ENCODE peak calls at places on chromosomes 3 and 15, in eight cellular contexts. L is heart left ventricle, Q is mucosa of descending colon, Y is HL-60, F is spleen, X is fibroblast of mammary gland, E is choroid plexus epithelial cell, B is fibroblast of lung. V is an unnamed sample.

GRCh38 chr3:161700998-161701397 is 204.4 kb downstream of the OTOL1 start:
- DNase-seq in L (no peak), Q (no peak), Y (no peak), F (no peak), X (peak), E (no peak), B (no peak), V (peak)

GRCh38 chr3:39907981-39908380 is 98.6 kb downstream of the MYRIP start:
- DNase-seq in L (no peak), Q (peak), Y (no peak), F (peak), X (peak), E (no peak), B (peak), V (no peak)

GRCh38 chr3:123447749-123448502 is 964 bp downstream of the ADCY5 start:
- DNase-seq in L (peak), Q (peak), Y (no peak), F (no peak), X (no peak), E (no peak), B (no peak), V (no peak)

GRCh38 chr15:25849431-25849921 is 13.7 kb downstream of the ATP10A start:
- DNase-seq in L (no peak), Q (no peak), Y (no peak), F (no peak), X (peak), E (peak), B (peak), V (peak)

GRCh38 chr3:155609586-155609985 is 135.3 kb downstream of the PLCH1 start:
- DNase-seq in L (no peak), Q (no peak), Y (no peak), F (no peak), X (no peak), E (no peak), B (no peak), V (no peak)

GRCh38 chr3:46923559-46924350 is 46.2 kb downstream of the PTH1R start:
- DNase-seq in L (no peak), Q (peak), Y (no peak), F (peak), X (peak), E (peak), B (peak), V (peak)

GRCh38 chr15:94070341-94071275 is 160.8 kb upstream of the MCTP2 start:
- DNase-seq in L (peak), Q (peak), Y (peak), F (no peak), X (no peak), E (no peak), B (peak), V (peak)

GRCh38 chr3:126888186-126888760 is 94.6 kb upstream of the PLXNA1 start:
- DNase-seq in L (no peak), Q (no peak), Y (no peak), F (no peak), X (no peak), E (no peak), B (no peak), V (no peak)

GRCh38 chr3:167740961-167741587 is 5.6 kb downstream of the SERPINI1 start:
- DNase-seq in L (no peak), Q (no peak), Y (no peak), F (no peak), X (peak), E (peak), B (peak), V (peak)

GRCh38 chr15:85879334-85880163 is 84.8 kb upstream of the KLHL25 start:
- DNase-seq in L (no peak), Q (no peak), Y (no peak), F (no peak), X (no peak), E (peak), B (no peak), V (no peak)

GRCh38 chr3:128882709-128883108 is 3.3 kb downstream of the ACAD9 start:
- DNase-seq in L (no peak), Q (no peak), Y (no peak), F (peak), X (no peak), E (no peak), B (no peak), V (no peak)

GRCh38 chr3:33054100-33055097 is 42.5 kb downstream of the GLB1 start:
- DNase-seq in L (no peak), Q (no peak), Y (no peak), F (no peak), X (no peak), E (no peak), B (no peak), V (no peak)

GRCh38 chr3:53495091-53495517 is 693 bp downstream of the CACNA1D start:
- DNase-seq in L (no peak), Q (peak), Y (no peak), F (no peak), X (no peak), E (no peak), B (no peak), V (no peak)

GRCh38 chr3:194306109-194306686 is 44.9 kb downstream of the CPN2 start:
- DNase-seq in L (peak), Q (no peak), Y (peak), F (peak), X (no peak), E (no peak), B (no peak), V (no peak)

GRCh38 chr15:99303881-99304280 is 52.6 kb downstream of the LRRC28 start:
- DNase-seq in L (no peak), Q (no peak), Y (no peak), F (no peak), X (no peak), E (no peak), B (peak), V (no peak)

GRCh38 chr15:99310745-99311144 is 59.5 kb downstream of the LRRC28 start:
- DNase-seq in L (no peak), Q (no peak), Y (no peak), F (no peak), X (no peak), E (no peak), B (no peak), V (peak)

GRCh38 chr15:99307735-99308134 is 56.5 kb downstream of the LRRC28 start:
- DNase-seq in L (no peak), Q (no peak), Y (no peak), F (no peak), X (no peak), E (no peak), B (peak), V (peak)

GRCh38 chr15:99305761-99306505 is 54.7 kb downstream of the LRRC28 start:
- DNase-seq in L (peak), Q (no peak), Y (no peak), F (no peak), X (peak), E (peak), B (peak), V (peak)

DNA sequence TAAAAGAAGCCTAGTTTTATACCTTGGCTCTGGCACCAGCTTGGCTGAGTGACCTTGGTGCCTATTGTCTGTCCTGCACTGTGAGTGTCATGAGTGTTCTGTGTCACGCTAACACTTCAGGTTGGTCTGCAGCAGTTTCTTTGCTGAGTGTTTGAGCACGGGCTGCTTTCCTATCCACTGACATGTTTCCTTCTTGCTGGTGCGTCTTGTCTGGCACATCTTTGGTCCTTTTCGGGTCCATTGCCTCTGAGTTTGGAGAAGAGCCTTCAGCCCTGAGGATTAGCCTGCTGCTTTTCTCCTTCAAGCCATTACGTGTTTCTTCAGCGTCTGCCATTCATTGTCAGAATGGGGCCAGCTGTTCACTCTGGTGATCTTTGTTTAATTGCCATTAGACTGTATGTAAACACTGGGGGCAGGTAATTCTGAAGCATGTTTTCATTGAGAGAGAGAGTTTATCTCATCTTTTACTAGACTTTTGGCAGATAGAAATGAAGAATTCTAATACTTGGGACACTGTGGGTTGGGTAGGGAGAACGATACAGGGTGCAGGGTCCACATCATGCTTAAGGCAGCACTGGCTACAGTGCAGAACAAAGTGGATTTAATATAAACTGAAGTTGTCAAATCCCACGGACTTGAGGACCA is 55.5 kb downstream of the LRRC28 start:
- DNase-seq in L (peak), Q (no peak), Y (no peak), F (no peak), X (no peak), E (no peak), B (peak), V (peak)
- H3K4me3 ChIP-seq in L (peak), Q (no peak), Y (no peak), F (no peak), X (no peak), E (no peak), B (no peak), V (no peak)

DNA sequence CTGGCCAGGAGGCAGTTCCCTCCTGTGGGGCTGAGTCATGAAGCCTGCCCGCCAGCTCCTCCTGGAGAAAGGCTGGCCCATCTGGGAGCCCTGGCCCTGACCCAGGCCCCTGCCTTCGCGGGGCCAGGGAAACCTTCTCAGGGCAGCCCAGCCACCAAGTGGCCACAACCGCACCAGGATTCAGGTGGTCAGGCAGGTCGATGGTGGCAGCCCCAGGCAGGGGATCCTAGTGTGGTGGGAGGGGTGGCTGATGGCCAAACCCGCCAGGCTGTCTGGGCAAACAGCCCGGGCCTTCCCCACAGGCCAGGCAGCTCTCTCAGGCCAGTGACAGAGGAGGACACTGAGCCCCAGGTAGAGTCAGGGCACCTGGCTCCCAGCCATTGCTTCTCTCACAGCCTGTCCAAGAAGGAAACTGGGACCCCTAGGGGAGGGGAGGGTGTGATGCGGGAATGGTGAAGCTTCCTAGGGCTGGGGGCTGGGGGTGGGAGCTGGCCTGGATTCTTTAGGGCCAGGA is 1.2 kb downstream of the TWF2 start:
- DNase-seq in L (peak), Q (peak), Y (no peak), F (peak), X (peak), E (peak), B (peak), V (peak)
- H3K4me3 ChIP-seq in L (peak), Q (no peak), Y (peak), F (no peak), X (peak), E (peak), B (peak), V (peak)

DNA sequence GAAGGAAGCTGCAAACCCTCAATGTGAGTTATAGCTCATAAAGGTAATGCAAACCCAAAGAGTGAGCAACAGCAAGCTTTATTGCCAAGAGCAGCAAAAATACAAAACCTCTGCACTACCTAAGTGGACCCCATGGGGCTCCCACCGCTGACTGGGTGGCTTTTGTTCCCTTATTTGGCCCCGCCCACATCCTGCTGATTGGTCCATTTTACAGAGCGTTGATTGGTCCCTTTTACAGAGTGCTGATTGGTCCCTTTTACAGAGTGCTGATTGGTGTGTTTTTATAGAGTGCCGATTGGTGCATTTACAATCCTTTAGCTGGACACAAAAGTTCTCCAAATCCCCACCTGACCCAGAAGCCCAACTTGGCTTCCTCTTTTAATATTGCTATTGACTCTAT is 154.5 kb upstream of the NSMCE3 start:
- DNase-seq in L (no peak), Q (no peak), Y (no peak), F (no peak), X (no peak), E (no peak), B (no peak), V (no peak)
- H3K4me3 ChIP-seq in L (no peak), Q (no peak), Y (no peak), F (no peak), X (no peak), E (no peak), B (no peak), V (no peak)

DNA sequence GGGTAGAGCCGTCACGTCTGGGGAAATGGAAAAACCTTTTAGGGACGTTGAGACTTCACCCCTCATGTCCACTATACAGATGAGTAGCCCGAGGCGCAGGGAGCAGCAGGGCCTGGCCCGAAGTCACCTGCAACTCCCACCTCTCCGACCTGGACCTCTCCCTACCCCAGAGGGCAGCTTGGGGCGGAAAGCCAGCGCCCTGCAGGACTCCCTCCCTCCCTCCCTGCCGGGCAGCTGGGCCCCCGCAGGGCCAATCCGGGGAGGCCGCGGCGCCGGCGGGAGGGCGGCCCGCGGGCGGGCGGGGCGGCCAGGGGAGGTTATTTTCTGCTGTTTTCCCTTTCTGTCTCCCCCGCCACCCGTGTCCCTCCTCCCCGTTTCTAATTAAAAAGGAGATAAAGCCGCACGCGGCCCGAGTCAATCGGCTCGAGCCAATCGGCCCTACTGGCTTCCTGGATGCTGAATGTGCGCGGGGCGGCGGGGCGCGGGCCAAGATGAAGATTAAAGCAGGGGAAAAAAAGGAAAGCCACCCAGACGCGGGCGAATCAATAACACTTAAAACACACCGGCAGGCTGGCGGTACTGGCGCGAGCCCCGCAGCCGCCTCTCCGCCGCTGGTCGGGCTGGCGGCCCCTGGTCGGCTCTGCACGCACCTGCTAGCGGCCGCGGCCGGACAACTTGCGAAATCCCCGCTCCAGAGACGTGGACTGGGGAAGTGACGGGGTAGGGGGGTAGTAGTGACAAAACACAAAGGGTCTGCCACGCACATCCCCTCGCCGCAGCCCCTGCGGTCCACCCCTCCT is 1.8 kb downstream of the WNT7A start:
- DNase-seq in L (no peak), Q (no peak), Y (no peak), F (no peak), X (no peak), E (no peak), B (no peak), V (no peak)
- H3K4me3 ChIP-seq in L (peak), Q (no peak), Y (no peak), F (no peak), X (no peak), E (no peak), B (no peak), V (no peak)

GRCh38 chr3:57597240-57597972 is at the start of gene ARF4:
- DNase-seq in L (peak), Q (peak), Y (peak), F (peak), X (peak), E (peak), B (peak), V (peak)

GRCh38 chr3:57596495-57597239 is 477 bp downstream of the ARF4 start:
- DNase-seq in L (peak), Q (peak), Y (peak), F (peak), X (peak), E (peak), B (peak), V (peak)

GRCh38 chr3:57592306-57592705 is 4.8 kb downstream of the ARF4 start:
- DNase-seq in L (no peak), Q (no peak), Y (no peak), F (no peak), X (no peak), E (no peak), B (no peak), V (no peak)

GRCh38 chr3:57594144-57594543 is 3.0 kb downstream of the ARF4 start:
- DNase-seq in L (no peak), Q (no peak), Y (no peak), F (no peak), X (no peak), E (no peak), B (no peak), V (peak)

DNA sequence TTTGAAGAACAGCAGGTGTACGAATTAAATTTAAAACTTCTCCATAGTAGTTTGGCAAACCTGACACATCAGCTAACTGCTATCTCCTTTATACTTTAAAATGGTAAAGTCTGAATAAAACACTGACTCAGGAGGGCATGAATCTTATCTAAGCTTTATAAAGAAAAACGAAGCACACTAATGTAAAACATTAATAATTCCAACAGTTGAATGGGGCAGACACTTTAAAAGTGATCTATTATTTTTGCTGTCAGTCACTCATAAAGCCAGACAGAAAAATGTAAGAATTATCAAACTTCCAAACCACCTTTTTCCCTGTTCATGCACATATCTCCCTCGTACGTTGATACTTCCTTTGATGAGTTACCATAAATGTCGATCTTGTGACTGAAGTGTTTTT is 2.6 kb downstream of the ARF4 start:
- DNase-seq in L (no peak), Q (no peak), Y (no peak), F (no peak), X (no peak), E (no peak), B (no peak), V (peak)
- H3K4me3 ChIP-seq in L (peak), Q (no peak), Y (peak), F (no peak), X (peak), E (peak), B (peak), V (peak)